ENCODE peak calls at places on chromosomes 13 and 19, in four cellular contexts. I, E, V and A are unnamed samples.

GRCh38 chr13:112877496-112877895 is 91.5 kb upstream of the MCF2L start:
- DNase-seq in E (no peak), V (no peak), I (no peak), A (no peak)

GRCh38 chr19:50795665-50796073 is 5.5 kb downstream of the ACP4 start:
- DNase-seq in E (no peak), V (no peak), I (no peak), A (no peak)

GRCh38 chr19:39307233-39307821 is 11.1 kb downstream of the IFNL1 start:
- DNase-seq in I (no peak), E (peak), V (no peak), A (no peak)

GRCh38 chr19:3335431-3336350 is 30.7 kb upstream of the NFIC start:
- DNase-seq in V (no peak), E (no peak), I (no peak), A (peak)

GRCh38 chr13:41470187-41470586 is 12.8 kb downstream of the RGCC start:
- DNase-seq in V (no peak), I (no peak), E (no peak), A (no peak)

GRCh38 chr19:8396563-8397203 is 6.5 kb downstream of the RAB11B start:
- DNase-seq in V (peak), E (peak), I (peak), A (peak)

GRCh38 chr13:45850020-45850613 is 1.4 kb downstream of the SIAH3 start:
- DNase-seq in V (no peak), E (no peak), I (no peak), A (no peak)

GRCh38 chr13:99916366-99917103 is 55.0 kb downstream of the ZIC5 start:
- DNase-seq in I (peak), V (no peak), E (peak), A (peak)

GRCh38 chr19:44718441-44719261 is 19.7 kb downstream of the CEACAM16 start:
- DNase-seq in V (no peak), E (no peak), I (no peak), A (peak)

GRCh38 chr19:3210347-3211017 is 14.0 kb upstream of the CELF5 start:
- DNase-seq in E (peak), V (peak), I (peak), A (no peak)